ENCODE peak calls at places on chromosome 16, in nine cellular contexts. A, K, Q, G, N, W, V, E and M are unnamed samples.

GRCh38 chr16:1929105-1929504 is 10.9 kb upstream of the HS3ST6 start:
- DNase-seq in A (no peak), K (peak; percentile 6), Q (no peak), G (no peak), N (peak; percentile 79), W (no peak), V (no peak), E (peak; percentile 47), M (no peak)

GRCh38 chr16:11105038-11105903 is 150.7 kb downstream of the SOCS1 start:
- DNase-seq in A (no peak), K (peak; percentile 77), Q (no peak), G (no peak), N (peak; percentile 87), W (peak; percentile 59), V (peak; percentile 97), E (peak; percentile 55), M (no peak)

GRCh38 chr16:86038923-86039310 is 140.0 kb downstream of the IRF8 start:
- DNase-seq in A (no peak), K (no peak), Q (no peak), G (no peak), N (no peak), W (peak; percentile 26), V (no peak), E (no peak), M (no peak)

GRCh38 chr16:27677300-27677699 is 127.4 kb downstream of the KATNIP start:
- DNase-seq in A (no peak), K (no peak), Q (no peak), G (no peak), N (no peak), W (no peak), V (peak; percentile 11), E (no peak), M (no peak)

GRCh38 chr16:73956592-73957495 is 339.8 kb upstream of the PSMD7 start:
- DNase-seq in A (peak; percentile 24), K (peak; percentile 85), Q (peak; percentile 73), G (no peak), N (peak; percentile 77), W (peak; percentile 52), V (peak; percentile 43), E (peak; percentile 45), M (peak; percentile 72)

GRCh38 chr16:23274968-23275367 is 27.1 kb upstream of the SCNN1B start:
- DNase-seq in A (no peak), K (no peak), Q (no peak), G (no peak), N (no peak), W (no peak), V (no peak), E (no peak), M (no peak)

GRCh38 chr16:6206080-6206479 is 1108.5 kb upstream of the EEF2KMT start:
- DNase-seq in A (no peak), K (no peak), Q (no peak), G (no peak), N (no peak), W (no peak), V (no peak), E (no peak), M (no peak)

GRCh38 chr16:56776562-56776961 is 46.6 kb downstream of the NUP93 start:
- DNase-seq in A (no peak), K (no peak), Q (no peak), G (no peak), N (peak; percentile 31), W (no peak), V (peak; percentile 29), E (peak; percentile 24), M (no peak)

GRCh38 chr16:75028544-75028943 is 29.7 kb downstream of the ZNRF1 start:
- DNase-seq in A (no peak), K (no peak), Q (no peak), G (no peak), N (no peak), W (no peak), V (no peak), E (no peak), M (no peak)

GRCh38 chr16:53465606-53466290 is 31.5 kb downstream of the RBL2 start:
- DNase-seq in A (peak; percentile 3), K (no peak), Q (peak; percentile 56), G (no peak), N (peak; percentile 29), W (no peak), V (peak; percentile 67), E (no peak), M (no peak)

GRCh38 chr16:89099905-89100304 is 6.3 kb downstream of the ACSF3 start:
- DNase-seq in A (no peak), K (no peak), Q (no peak), G (peak; percentile 23), N (no peak), W (no peak), V (no peak), E (no peak), M (no peak)

GRCh38 chr16:88761143-88761534 is 23.9 kb downstream of the PIEZO1 start:
- DNase-seq in A (no peak), K (no peak), Q (no peak), G (no peak), N (no peak), W (no peak), V (no peak), E (no peak), M (no peak)

GRCh38 chr16:49048557-49048956 is 233.1 kb downstream of the CBLN1 start:
- DNase-seq in A (no peak), K (no peak), Q (no peak), G (no peak), N (no peak), W (no peak), V (peak; percentile 8), E (no peak), M (no peak)

GRCh38 chr16:13643412-13643811 is 276.5 kb upstream of the ERCC4 start:
- DNase-seq in A (no peak), K (no peak), Q (no peak), G (no peak), N (no peak), W (no peak), V (no peak), E (no peak), M (no peak)

GRCh38 chr16:82059983-82060421 is 24.9 kb downstream of the HSD17B2 start:
- DNase-seq in A (no peak), K (no peak), Q (no peak), G (no peak), N (no peak), W (peak; percentile 71), V (peak; percentile 56), E (no peak), M (no peak)

GRCh38 chr16:89646906-89647305 is 10.6 kb downstream of the CHMP1A start:
- DNase-seq in A (no peak), K (no peak), Q (no peak), G (no peak), N (no peak), W (no peak), V (no peak), E (no peak), M (no peak)

GRCh38 chr16:83878838-83879237 is 20.1 kb upstream of the MLYCD start:
- DNase-seq in A (no peak), K (peak; percentile 36), Q (peak; percentile 39), G (no peak), N (peak; percentile 81), W (no peak), V (peak; percentile 61), E (no peak), M (no peak)